ENCODE peak calls at places on chromosomes 5 and 9, in five cellular contexts. J is GM20000, D is AG04449, S is MV-4-11, V is mammary epithelial cell. W is an unnamed sample.

GRCh38 chr5:56585466-56585865 is 229.9 kb upstream of the MAP3K1 start:
- DNase-seq in J (no peak), D (no peak), S (peak; percentile 51), V (peak; percentile 72), W (peak; percentile 67)

GRCh38 chr5:13994606-13995336 is 50.3 kb upstream of the DNAH5 start:
- DNase-seq in J (peak; percentile 15), D (no peak), S (peak; percentile 30), V (no peak), W (no peak)

GRCh38 chr5:43730832-43731342 is 127.9 kb downstream of the NNT start:
- DNase-seq in J (no peak), D (no peak), S (no peak), V (no peak), W (no peak)

GRCh38 chr5:172443441-172444109 is 10.8 kb downstream of the SH3PXD2B start:
- DNase-seq in J (no peak), D (peak; percentile 74), S (peak; percentile 25), V (peak; percentile 88), W (peak; percentile 86)

GRCh38 chr9:111805841-111806241 is 11.1 kb upstream of the SHOC1 start:
- DNase-seq in J (no peak), D (no peak), S (no peak), V (peak; percentile 98), W (peak; percentile 94)

GRCh38 chr5:50666261-50667078 is at the start of gene PARP8:
- DNase-seq in J (peak; percentile 74), D (no peak), S (peak; percentile 85), V (peak; percentile 35), W (peak; percentile 41)

GRCh38 chr9:106920701-106921283 is 57.8 kb downstream of the ZNF462 start:
- DNase-seq in J (no peak), D (no peak), S (no peak), V (peak; percentile 53), W (peak; percentile 42)

GRCh38 chr9:129885018-129885669 is 49.9 kb downstream of the USP20 start:
- DNase-seq in J (no peak), D (no peak), S (peak; percentile 59), V (no peak), W (no peak)

GRCh38 chr5:14208071-14209021 is 65.2 kb downstream of the TRIO start:
- DNase-seq in J (no peak), D (no peak), S (peak; percentile 54), V (peak; percentile 90), W (peak; percentile 73)

GRCh38 chr9:95032580-95033298 is 284.8 kb downstream of the FANCC start:
- DNase-seq in J (no peak), D (no peak), S (no peak), V (no peak), W (no peak)

GRCh38 chr9:104794070-104794469 is 30.1 kb downstream of the NIPSNAP3B start:
- DNase-seq in J (no peak), D (no peak), S (no peak), V (no peak), W (no peak)

GRCh38 chr9:127503947-127504886 is 52.9 kb downstream of the LRSAM1 start:
- DNase-seq in J (peak; percentile 82), D (no peak), S (peak; percentile 75), V (peak; percentile 59), W (peak; percentile 67)

GRCh38 chr5:149420509-149421371 is 41.6 kb upstream of the IL17B start:
- DNase-seq in J (no peak), D (no peak), S (no peak), V (no peak), W (no peak)

GRCh38 chr5:164578911-164579310 is 1073.5 kb downstream of the MAT2B start:
- DNase-seq in J (no peak), D (no peak), S (no peak), V (no peak), W (no peak)

GRCh38 chr5:116401546-116401945 is 173.1 kb downstream of the SEMA6A start:
- DNase-seq in J (no peak), D (no peak), S (no peak), V (no peak), W (no peak)

GRCh38 chr5:96338624-96339023 is 94.4 kb downstream of the PCSK1 start:
- DNase-seq in J (no peak), D (no peak), S (no peak), V (no peak), W (no peak)

GRCh38 chr9:20358201-20358600 is 264.1 kb downstream of the MLLT3 start:
- DNase-seq in J (no peak), D (no peak), S (peak; percentile 39), V (peak; percentile 88), W (peak; percentile 68)

GRCh38 chr5:125196479-125197183 is 450.2 kb upstream of the ZNF608 start:
- DNase-seq in J (no peak), D (no peak), S (no peak), V (no peak), W (no peak)

GRCh38 chr5:57499262-57500050 is 16.8 kb upstream of the ACTBL2 start:
- DNase-seq in J (peak; percentile 37), D (no peak), S (peak; percentile 22), V (peak; percentile 63), W (peak; percentile 65)

GRCh38 chr5:135308752-135309151 is 90.3 kb downstream of the MACROH2A1 start:
- DNase-seq in J (no peak), D (peak; percentile 66), S (no peak), V (no peak), W (no peak)

W was measured in RWPE1.